ENCODE peak calls at places on chromosome 10, in six cellular contexts. Z is sigmoid colon, R is stomach, E is transverse colon, F is HepG2, Q is HCT116. G is an unnamed sample.
A peak's percentile ranks its signal among the peaks of the same experiment; 100 is the strongest.

GRCh38 chr10:112082134-112082533 is 101.4 kb downstream of the GPAM start:
- DNase-seq in F (no peak), E (no peak), Z (no peak), Q (no peak), R (no peak), G (peak; percentile 73)

GRCh38 chr10:95289003-95289920 is 1.5 kb downstream of the PDLIM1 start:
- DNase-seq in Z (no peak), R (no peak), E (peak; percentile 70), Q (no peak), F (no peak), G (no peak)

GRCh38 chr10:46530249-46531186 is 25.9 kb downstream of the GPRIN2 start:
- DNase-seq in F (peak; percentile 49), Q (no peak), Z (peak; percentile 56), R (peak; percentile 24), E (peak; percentile 5), G (peak; percentile 57)

GRCh38 chr10:22655312-22655973 is 58.9 kb downstream of the PIP4K2A start:
- DNase-seq in R (no peak), F (no peak), Z (no peak), E (no peak), Q (no peak), G (no peak)

GRCh38 chr10:4170633-4171314 is 385.8 kb upstream of the KLF6 start:
- DNase-seq in E (no peak), R (no peak), F (no peak), Z (no peak), Q (no peak), G (no peak)

GRCh38 chr10:131722121-131722520 is 178.7 kb upstream of the PPP2R2D start:
- DNase-seq in Z (no peak), R (no peak), F (no peak), Q (no peak), E (no peak), G (peak; percentile 64)

GRCh38 chr10:50386992-50387735 is 135.8 kb upstream of the ASAH2 start:
- DNase-seq in F (no peak), R (no peak), E (no peak), Z (no peak), Q (no peak), G (no peak)

GRCh38 chr10:93893646-93894515 is at the start of gene SLC35G1:
- DNase-seq in Q (peak; percentile 38), Z (peak; percentile 78), R (peak; percentile 67), F (peak; percentile 25), E (peak; percentile 78), G (peak; percentile 70)

GRCh38 chr10:110774069-110775021 is 97.4 kb upstream of the PDCD4 start:
- DNase-seq in Q (peak; percentile 92), Z (no peak), E (no peak), R (no peak), F (peak; percentile 55), G (no peak)

DNA sequence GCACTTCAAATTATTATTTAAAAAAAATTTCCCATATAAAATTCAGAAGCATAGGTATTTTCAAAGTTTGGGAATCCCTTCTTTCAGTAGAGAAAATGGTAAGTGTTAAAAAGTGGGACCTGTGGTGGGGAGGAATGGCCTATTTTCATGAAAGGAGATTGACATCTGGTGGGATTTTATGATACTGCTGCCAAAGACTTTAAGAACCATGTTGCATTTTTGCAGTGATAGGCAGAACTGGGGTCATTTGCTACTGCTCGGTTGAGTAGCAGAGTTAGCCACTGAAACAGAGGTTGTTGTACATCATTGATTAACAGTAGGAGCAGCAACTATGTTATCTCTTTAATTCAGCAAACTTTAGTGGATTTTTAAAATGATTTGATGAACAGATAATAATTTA is 4.4 kb downstream of the BICC1 start:
- DNase-seq in R (no peak), F (no peak), E (no peak), Q (no peak), Z (no peak), G (no peak)
- TF ChIP-seq CTCF in R (no peak), F (no peak), E (no peak), Q (no peak), Z (no peak), G (no peak)

GRCh38 chr10:89701238-89702120 is at the start of gene KIF20B:
- DNase-seq in Z (peak; percentile 96), Q (peak; percentile 93), R (peak; percentile 96), E (peak; percentile 96), F (peak; percentile 94), G (peak; percentile 95)
- TF ChIP-seq POLR2A in Z (peak; percentile 31), Q (peak; percentile 78), R (no peak), E (peak; percentile 75), F (peak; percentile 95), G (no peak)

GRCh38 chr10:91520657-91521056 is 110.5 kb downstream of the HECTD2 start:
- DNase-seq in R (no peak), E (no peak), F (no peak), Q (no peak), Z (peak; percentile 74), G (no peak)
- TF ChIP-seq POLR2AphosphoS5 in R (no peak), E (no peak), F (no peak), Q (no peak), Z (peak; percentile 32), G (no peak)

DNA sequence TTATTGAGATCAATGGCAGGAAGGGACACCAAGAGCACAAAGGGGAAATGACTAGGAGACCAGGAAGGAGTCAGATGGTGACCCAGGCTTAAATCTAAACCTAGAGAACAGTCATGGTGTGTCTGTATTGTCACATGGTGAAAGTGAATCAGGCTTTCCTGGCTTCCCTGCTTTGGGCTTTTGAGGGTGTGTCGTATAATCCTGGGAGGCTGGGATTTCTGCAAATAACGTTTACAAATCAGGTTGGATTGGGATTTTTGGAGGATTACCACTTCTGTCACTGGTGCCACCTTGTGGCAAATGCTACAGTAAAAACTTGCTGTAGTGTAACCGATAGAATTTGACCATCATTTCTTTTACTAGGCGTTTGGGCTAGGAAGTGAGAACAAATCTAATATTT is 502.6 kb downstream of the NRG3 start:
- DNase-seq in E (no peak), F (no peak), Z (no peak), R (no peak), Q (no peak), G (no peak)
- TF ChIP-seq CTCF in E (no peak), F (no peak), Z (no peak), R (no peak), Q (no peak), G (no peak)

GRCh38 chr10:13528875-13529713 is at the start of gene BEND7:
- DNase-seq in E (peak; percentile 29), Z (no peak), R (peak; percentile 60), Q (no peak), F (no peak), G (no peak)

GRCh38 chr10:13526952-13527863 is 1.6 kb downstream of the BEND7 start:
- DNase-seq in Q (peak; percentile 29), E (no peak), F (peak; percentile 53), Z (no peak), R (no peak), G (no peak)

GRCh38 chr10:13529714-13529973 is 830 bp upstream of the BEND7 start:
- DNase-seq in Z (no peak), Q (no peak), F (no peak), E (no peak), R (no peak), G (no peak)

GRCh38 chr10:13527864-13528137 is 1.0 kb downstream of the BEND7 start:
- DNase-seq in F (no peak), Z (no peak), R (no peak), Q (no peak), E (no peak), G (no peak)

GRCh38 chr10:13528138-13528874 is 508 bp downstream of the BEND7 start:
- DNase-seq in E (peak; percentile 43), F (no peak), Z (peak; percentile 48), R (peak; percentile 36), Q (no peak), G (no peak)
- TF ChIP-seq POLR2A in E (no peak), F (no peak), Z (no peak), R (no peak), Q (no peak), G (no peak)

GRCh38 chr10:79355420-79356010 is 8.2 kb downstream of the PPIF start:
- DNase-seq in Z (no peak), F (no peak), E (no peak), R (no peak), Q (no peak), G (peak; percentile 48)

GRCh38 chr10:79353000-79353406 is 5.7 kb downstream of the PPIF start:
- DNase-seq in Z (no peak), R (no peak), F (no peak), Q (no peak), E (no peak), G (no peak)

GRCh38 chr10:79354615-79355014 is 7.3 kb downstream of the PPIF start:
- DNase-seq in E (no peak), F (no peak), Q (no peak), R (no peak), Z (no peak), G (no peak)

GRCh38 chr10:79353726-79354125 is 6.5 kb downstream of the PPIF start:
- DNase-seq in F (no peak), E (no peak), R (no peak), Z (no peak), Q (no peak), G (no peak)

GRCh38 chr10:79354141-79354540 is 6.9 kb downstream of the PPIF start:
- DNase-seq in R (no peak), F (no peak), Z (no peak), Q (no peak), E (no peak), G (no peak)
- TF ChIP-seq POLR2AphosphoS5 in R (no peak), F (no peak), Z (no peak), Q (no peak), E (no peak), G (no peak)

DNA sequence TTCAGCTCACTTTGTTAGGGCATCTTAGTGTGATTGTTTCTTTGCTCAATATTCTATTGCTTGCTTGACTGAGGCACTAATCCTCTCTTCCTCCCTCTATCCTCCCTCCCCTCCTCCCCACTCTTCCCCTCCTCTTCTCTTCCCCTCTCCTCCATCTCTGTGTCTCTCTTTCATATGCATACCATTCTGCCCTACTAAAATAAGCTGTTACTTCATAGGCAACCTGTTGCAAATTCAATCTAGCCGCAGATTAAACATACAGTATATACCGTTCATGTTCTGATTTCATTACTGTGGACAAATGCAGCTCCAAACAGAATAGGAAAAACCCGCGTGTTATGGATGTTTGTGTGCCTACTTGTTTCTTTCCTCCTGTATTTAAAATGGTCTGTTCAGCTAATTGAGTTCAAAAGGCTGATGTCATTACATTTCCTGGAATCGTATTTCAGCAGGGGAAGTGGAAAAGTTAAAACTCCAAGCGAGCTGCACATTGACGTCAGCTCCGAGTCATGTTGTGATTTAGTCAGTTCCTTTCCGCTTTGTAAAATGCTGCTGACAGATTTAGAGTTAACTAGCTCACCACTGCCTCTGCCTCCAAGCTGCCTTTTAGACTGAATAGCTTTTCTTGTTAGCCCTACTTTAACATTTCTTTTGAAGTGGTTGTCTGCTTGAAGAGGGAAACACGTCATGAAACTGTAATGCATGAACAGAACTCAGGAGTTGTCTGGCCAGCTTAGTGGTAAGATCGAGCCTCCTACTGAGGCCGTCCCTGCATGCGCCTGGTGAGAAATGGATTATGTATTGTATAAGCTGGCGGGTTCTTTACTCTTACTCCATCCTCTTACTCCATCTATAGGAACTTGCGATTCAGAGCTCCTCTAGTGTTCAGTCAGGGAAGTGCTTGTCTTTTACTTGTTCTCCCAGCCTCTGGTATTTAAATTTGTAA is 69.0 kb downstream of the CREM start:
- DNase-seq in Q (peak; percentile 82), F (peak; percentile 78), Z (peak; percentile 92), R (peak; percentile 65), E (peak; percentile 78), G (peak; percentile 81)
- TF ChIP-seq CTCF in Q (peak; percentile 80), F (peak; percentile 62), Z (peak; percentile 97), R (no peak), E (peak; percentile 98), G (peak; percentile 82)

G was measured in suprapubic skin.